ENCODE peak calls at places on chromosomes 5 and 9, in ten cellular contexts. V is esophagus squamous epithelium, W is astrocyte, B is psoas muscle, M is transverse colon, H is upper lobe of right lung, R is cardiac fibroblast, C is colonic mucosa, Q is cardiac muscle cell, D is kidney. E is an unnamed sample.
A peak's percentile ranks its signal among the peaks of the same experiment; 100 is the strongest.

GRCh38 chr5:10222326-10222725 is 27.4 kb downstream of the ATPSCKMT start:
- DNase-seq in V (no peak), W (no peak), B (no peak), M (no peak), H (no peak), R (no peak), C (no peak), Q (no peak), D (no peak), E (no peak)

GRCh38 chr5:58072202-58072791 is 387.6 kb downstream of the PLK2 start:
- DNase-seq in V (no peak), W (no peak), B (no peak), M (no peak), H (no peak), R (no peak), C (no peak), Q (no peak), D (no peak), E (no peak)

GRCh38 chr5:343461-344401 is 22.2 kb downstream of the AHRR start:
- DNase-seq in V (no peak), W (peak; percentile 55), B (no peak), M (peak; percentile 65), H (peak; percentile 84), R (peak; percentile 68), C (peak; percentile 46), Q (peak; percentile 62), D (peak; percentile 79), E (peak; percentile 80)

GRCh38 chr5:178304016-178304415 is 71.4 kb upstream of the PHYKPL start:
- DNase-seq in V (no peak), W (no peak), B (peak; percentile 5), M (no peak), H (peak; percentile 37), R (no peak), C (no peak), Q (no peak), D (peak; percentile 37), E (no peak)

GRCh38 chr5:96726802-96727201 is 64.6 kb downstream of the CAST start:
- DNase-seq in V (no peak), W (no peak), B (no peak), M (no peak), H (no peak), R (no peak), C (no peak), Q (no peak), D (no peak), E (no peak)

GRCh38 chr9:126128494-126129142 is 198.0 kb upstream of the MVB12B start:
- DNase-seq in V (no peak), W (no peak), B (no peak), M (no peak), H (no peak), R (no peak), C (no peak), Q (no peak), D (no peak), E (no peak)

GRCh38 chr5:120361941-120362340 is 102.2 kb upstream of the PRR16 start:
- DNase-seq in V (no peak), W (no peak), B (no peak), M (no peak), H (no peak), R (no peak), C (no peak), Q (no peak), D (no peak), E (no peak)

GRCh38 chr9:85941966-85942912 is 1.3 kb downstream of the NAA35 start:
- DNase-seq in V (no peak), W (no peak), B (no peak), M (peak; percentile 28), H (no peak), R (peak; percentile 12), C (peak; percentile 42), Q (no peak), D (no peak), E (peak; percentile 11)

GRCh38 chr5:115831163-115831768 is 10.1 kb downstream of the ATG12 start:
- DNase-seq in V (no peak), W (peak; percentile 12), B (no peak), M (peak; percentile 15), H (no peak), R (peak; percentile 55), C (no peak), Q (peak; percentile 31), D (no peak), E (peak; percentile 30)

GRCh38 chr5:143208365-143208641 is 195.2 kb downstream of the NR3C1 start:
- DNase-seq in V (no peak), W (no peak), B (no peak), M (no peak), H (no peak), R (no peak), C (no peak), Q (no peak), D (no peak), E (no peak)

GRCh38 chr5:99449786-99450185 is 521.0 kb upstream of the CHD1 start:
- DNase-seq in V (no peak), W (peak; percentile 76), B (no peak), M (no peak), H (no peak), R (no peak), C (no peak), Q (no peak), D (no peak), E (no peak)

GRCh38 chr9:134930404-134930803 is 12.7 kb upstream of the FCN1 start:
- DNase-seq in V (no peak), W (no peak), B (no peak), M (peak; percentile 63), H (no peak), R (no peak), C (no peak), Q (no peak), D (peak; percentile 58), E (no peak)

GRCh38 chr5:172185096-172185461 is 2.9 kb downstream of the STK10 start:
- DNase-seq in V (no peak), W (no peak), B (no peak), M (no peak), H (no peak), R (no peak), C (no peak), Q (no peak), D (peak; percentile 12), E (no peak)

GRCh38 chr5:33438996-33439395 is 1.8 kb upstream of the TARS1 start:
- DNase-seq in V (no peak), W (no peak), B (no peak), M (no peak), H (no peak), R (no peak), C (no peak), Q (no peak), D (no peak), E (no peak)
- H3K4me3 ChIP-seq in V (no peak overlapping the region), W (peak overlapping the region; percentile 93), B (no peak overlapping the region), M (peak overlapping the region; percentile 64), H (no peak overlapping the region), R (peak overlapping the region; percentile 93), C (peak overlapping the region; percentile 70), Q (no peak overlapping the region), D (peak overlapping the region; percentile 85), E (peak overlapping the region; percentile 80)

DNA sequence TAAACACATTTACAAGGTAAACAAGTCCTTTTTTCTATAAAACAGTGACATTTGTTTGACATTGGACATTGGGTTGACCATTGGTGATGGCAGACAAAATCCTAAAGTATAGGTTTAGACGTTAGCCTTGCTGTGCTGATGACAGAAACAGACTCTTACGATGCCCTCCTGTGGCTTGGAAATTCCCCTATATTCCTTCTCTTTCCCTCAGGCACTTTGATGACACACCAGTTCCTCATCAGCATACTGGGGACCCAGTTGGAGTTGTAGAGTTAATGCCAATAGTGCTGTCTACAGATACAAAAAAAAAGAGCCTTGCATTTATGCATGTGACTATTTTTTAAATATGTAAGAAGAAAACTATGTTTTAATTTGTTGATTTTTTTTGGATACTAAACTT is 75.8 kb upstream of the SNCAIP start:
- DNase-seq in V (no peak), W (no peak), B (no peak), M (no peak), H (no peak), R (no peak), C (no peak), Q (no peak), D (no peak), E (no peak)
- TF ChIP-seq CTCF in V (no peak), W (no peak), B (no peak), M (no peak), H (no peak), R (no peak), C (no peak), Q (no peak), D (no peak), E (no peak)

GRCh38 chr5:133928690-133929393 is 39.6 kb downstream of the C5orf15 start:
- DNase-seq in V (no peak), W (no peak), B (no peak), M (no peak), H (no peak), R (no peak), C (no peak), Q (no peak), D (no peak), E (no peak)
- H3K4me3 ChIP-seq in V (no peak overlapping the region), W (no peak overlapping the region), B (no peak overlapping the region), M (no peak overlapping the region), H (no peak overlapping the region), R (no peak overlapping the region), C (no peak overlapping the region), Q (no peak overlapping the region), D (no peak overlapping the region), E (no peak overlapping the region)

GRCh38 chr5:55993013-55993412 is 1.8 kb downstream of the IL6ST start:
- DNase-seq in V (no peak), W (no peak), B (no peak), M (no peak), H (no peak), R (peak; percentile 63), C (peak; percentile 30), Q (peak; percentile 23), D (no peak), E (peak; percentile 48)

GRCh38 chr5:55993628-55994501 is 898 bp downstream of the IL6ST start:
- DNase-seq in V (no peak), W (no peak), B (no peak), M (no peak), H (no peak), R (no peak), C (no peak), Q (no peak), D (no peak), E (peak; percentile 36)

GRCh38 chr5:55994502-55994997 is at the start of gene IL6ST:
- DNase-seq in V (no peak), W (peak; percentile 70), B (no peak), M (peak; percentile 60), H (no peak), R (peak; percentile 93), C (peak; percentile 69), Q (peak; percentile 83), D (no peak), E (peak; percentile 83)

GRCh38 chr5:55989860-55990259 is 4.9 kb downstream of the IL6ST start:
- DNase-seq in V (no peak), W (no peak), B (no peak), M (no peak), H (no peak), R (no peak), C (no peak), Q (no peak), D (no peak), E (no peak)

DNA sequence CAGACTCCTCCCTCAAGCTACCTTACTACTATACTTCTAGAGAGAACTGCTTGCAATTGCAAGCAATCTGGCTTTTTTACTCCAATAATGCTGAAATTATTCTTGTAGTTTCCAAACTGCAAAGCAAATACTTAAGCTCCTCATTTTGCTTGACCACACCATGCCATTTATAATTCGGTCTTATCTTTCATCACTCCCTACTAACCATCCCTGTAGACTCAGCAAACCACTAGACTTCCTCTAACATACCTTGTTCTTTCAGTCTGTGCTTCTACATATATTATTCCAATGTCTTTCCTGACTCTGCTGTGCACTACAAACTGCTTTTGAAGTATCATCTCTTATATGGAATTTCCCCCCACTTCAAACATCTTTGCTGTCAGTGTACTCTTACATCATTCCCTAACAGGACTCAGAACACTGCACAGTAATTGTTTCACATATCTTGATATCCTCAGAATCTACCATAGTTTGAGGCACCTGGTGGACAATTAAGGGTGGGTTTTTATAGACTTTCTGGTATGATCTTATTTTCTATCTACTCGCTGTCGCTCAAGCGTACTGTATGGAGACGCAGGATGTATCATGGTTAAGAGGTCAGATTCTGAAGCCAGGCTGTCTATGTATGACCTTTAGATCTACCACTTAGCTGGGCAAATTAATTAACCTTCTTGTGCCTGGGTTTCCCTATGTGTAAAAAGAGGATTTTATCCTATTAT is 2.8 kb downstream of the IL6ST start:
- DNase-seq in V (no peak), W (peak; percentile 49), B (no peak), M (no peak), H (no peak), R (peak; percentile 38), C (no peak), Q (no peak), D (no peak), E (peak; percentile 58)
- TF ChIP-seq CTCF in V (no peak), W (no peak), B (no peak), M (no peak), H (no peak), R (no peak), C (no peak), Q (no peak), D (no peak), E (no peak)

E was measured in AG10803.